ENCODE peak calls at places on chromosomes 11 and 22, in nine cellular contexts. B, V, I, N, C, U, T, Y and R are unnamed samples.

GRCh38 chr11:67118059-67118766 is 850 bp upstream of the KDM2A start:
- DNase-seq in B (peak), V (peak), I (peak), N (no peak), C (peak), U (peak), T (peak), Y (peak), R (peak)

GRCh38 chr22:48464246-48464645 is 1363.4 kb downstream of the BRD1 start:
- DNase-seq in B (no peak), V (no peak), I (no peak), N (no peak), C (no peak), U (peak), T (no peak), Y (no peak), R (no peak)

GRCh38 chr22:27609411-27610029 is 192.0 kb downstream of the MN1 start:
- DNase-seq in B (no peak), V (no peak), I (no peak), N (no peak), C (no peak), U (peak), T (no peak), Y (no peak), R (no peak)

GRCh38 chr11:81869337-81870065 is 864.2 kb downstream of the FAM181B start:
- DNase-seq in B (no peak), V (no peak), I (peak), N (no peak), C (no peak), U (peak), T (peak), Y (no peak), R (no peak)

GRCh38 chr11:68010058-68011041 is at the start of gene ALDH3B1:
- DNase-seq in B (peak), V (peak), I (no peak), N (no peak), C (peak), U (peak), T (peak), Y (peak), R (peak)

GRCh38 chr11:83027794-83028193 is 43.9 kb downstream of the RAB30 start:
- DNase-seq in B (no peak), V (no peak), I (no peak), N (no peak), C (no peak), U (no peak), T (no peak), Y (no peak), R (no peak)

GRCh38 chr22:37701121-37701786 is 4.4 kb downstream of the TRIOBP start:
- DNase-seq in B (no peak), V (no peak), I (no peak), N (no peak), C (no peak), U (no peak), T (no peak), Y (no peak), R (peak)

GRCh38 chr11:126101930-126102283 is 39.2 kb upstream of the CDON start:
- DNase-seq in B (no peak), V (no peak), I (no peak), N (no peak), C (no peak), U (no peak), T (no peak), Y (no peak), R (no peak)

GRCh38 chr11:33387996-33388395 is 130.8 kb downstream of the HIPK3 start:
- DNase-seq in B (no peak), V (no peak), I (no peak), N (no peak), C (no peak), U (no peak), T (no peak), Y (no peak), R (no peak)

GRCh38 chr11:1440066-1440465 is 46.5 kb downstream of the MOB2 start:
- DNase-seq in B (no peak), V (no peak), I (no peak), N (no peak), C (no peak), U (no peak), T (no peak), Y (no peak), R (peak)

GRCh38 chr11:3044004-3044403 is 13.2 kb downstream of the CARS1 start:
- DNase-seq in B (no peak), V (no peak), I (no peak), N (no peak), C (no peak), U (peak), T (no peak), Y (no peak), R (no peak)

GRCh38 chr11:57203359-57203758 is 21.6 kb downstream of the LRRC55 start:
- DNase-seq in B (no peak), V (peak), I (no peak), N (no peak), C (peak), U (no peak), T (peak), Y (no peak), R (no peak)

GRCh38 chr22:28139993-28140392 is 220.9 kb upstream of the PITPNB start:
- DNase-seq in B (no peak), V (no peak), I (no peak), N (no peak), C (no peak), U (no peak), T (no peak), Y (no peak), R (no peak)

GRCh38 chr22:49935561-49935960 is 17.1 kb downstream of the CRELD2 start:
- DNase-seq in B (no peak), V (peak), I (no peak), N (no peak), C (peak), U (no peak), T (no peak), Y (no peak), R (no peak)

GRCh38 chr11:125513705-125514265 is 17.7 kb upstream of the FEZ1 start:
- DNase-seq in B (no peak), V (no peak), I (no peak), N (no peak), C (no peak), U (no peak), T (no peak), Y (no peak), R (no peak)

GRCh38 chr11:2579315-2580060 is 120.3 kb downstream of the KCNQ1OT1 start:
- DNase-seq in B (peak), V (peak), I (no peak), N (no peak), C (no peak), U (peak), T (no peak), Y (no peak), R (peak)

GRCh38 chr11:75265851-75266531 is 25.4 kb downstream of the TPBGL start:
- DNase-seq in B (no peak), V (peak), I (no peak), N (no peak), C (no peak), U (peak), T (peak), Y (no peak), R (no peak)

GRCh38 chr22:46547883-46548244 is 10.4 kb upstream of the CELSR1 start:
- DNase-seq in B (no peak), V (no peak), I (no peak), N (no peak), C (no peak), U (peak), T (peak), Y (no peak), R (peak)

GRCh38 chr11:83087035-83087434 is 15.3 kb upstream of the RAB30 start:
- DNase-seq in B (no peak), V (no peak), I (no peak), N (no peak), C (no peak), U (no peak), T (no peak), Y (no peak), R (no peak)

GRCh38 chr22:27045103-27045940 is 387.9 kb downstream of the MIAT start:
- DNase-seq in B (no peak), V (no peak), I (no peak), N (no peak), C (peak), U (no peak), T (no peak), Y (no peak), R (no peak)

GRCh38 chr11:16812274-16812673 is 73.8 kb downstream of the C11orf58 start:
- DNase-seq in B (no peak), V (no peak), I (no peak), N (no peak), C (no peak), U (peak), T (no peak), Y (no peak), R (no peak)

GRCh38 chr11:118608268-118609214 is 1.1 kb downstream of the PHLDB1 start:
- DNase-seq in B (no peak), V (peak), I (no peak), N (no peak), C (no peak), U (peak), T (peak), Y (peak), R (peak)
- TF ChIP-seq POLR2AphosphoS5 in B (peak), V (peak), I (no peak), N (peak), C (no peak), U (peak), T (peak), Y (no peak), R (peak)

DNA sequence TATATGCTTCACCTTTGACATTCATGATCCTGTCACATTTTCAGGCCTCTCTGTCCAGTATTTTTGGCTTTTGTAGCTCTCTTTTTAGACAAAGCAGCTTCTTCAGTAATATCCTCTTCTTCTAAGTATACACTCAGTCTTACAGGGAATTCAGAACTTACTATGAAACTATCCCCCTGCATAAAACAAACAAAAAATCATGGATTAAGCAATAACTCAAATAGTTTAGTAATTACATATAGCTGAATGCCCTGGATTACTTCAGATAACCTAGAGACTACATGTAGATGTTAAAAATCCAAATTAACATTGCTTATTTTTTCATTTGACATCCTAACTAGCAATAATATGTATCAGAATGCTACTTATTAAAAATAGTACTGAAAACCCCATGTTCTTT is 5.2 kb downstream of the TAF1D start:
- DNase-seq in B (no peak), V (no peak), I (no peak), N (no peak), C (no peak), U (no peak), T (no peak), Y (no peak), R (no peak)
- TF ChIP-seq POLR2AphosphoS5 in B (no peak), V (no peak), I (no peak), N (no peak), C (no peak), U (no peak), T (no peak), Y (no peak), R (no peak)

DNA sequence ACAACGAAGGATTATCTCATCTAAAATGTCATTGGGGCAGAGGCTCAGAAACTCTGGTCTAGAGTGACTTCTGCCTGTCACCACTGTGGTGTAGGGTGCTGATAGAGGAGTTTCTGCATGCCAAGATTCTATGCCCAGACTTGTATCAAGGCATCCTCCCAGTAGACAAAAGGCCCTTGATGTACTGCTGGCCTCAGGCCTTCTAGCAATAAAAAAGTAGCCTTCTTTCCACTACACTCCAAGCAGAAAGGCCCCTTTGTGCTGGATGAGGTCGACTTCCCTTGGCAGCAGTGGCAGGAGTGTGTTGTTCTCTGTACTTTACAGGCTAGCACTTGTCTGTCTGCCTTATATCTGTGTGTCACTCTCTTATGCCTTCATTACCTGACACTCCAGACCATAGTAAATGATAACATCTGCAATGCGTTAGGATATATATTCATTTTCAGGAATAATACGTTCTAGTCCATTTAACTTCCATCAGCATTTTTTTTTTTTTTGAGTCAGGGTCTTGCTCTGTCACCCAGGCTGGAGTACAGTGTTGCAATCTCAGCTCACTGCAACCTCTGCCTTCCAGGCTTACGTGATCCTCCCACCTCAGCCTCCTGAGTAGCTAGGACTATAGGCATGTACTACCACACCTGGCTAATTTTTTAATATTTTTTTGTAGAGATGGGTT is 49.5 kb upstream of the RRM1 start:
- DNase-seq in B (no peak), V (no peak), I (no peak), N (no peak), C (no peak), U (no peak), T (no peak), Y (no peak), R (no peak)
- TF ChIP-seq POLR2AphosphoS5 in B (no peak), V (no peak), I (no peak), N (no peak), C (no peak), U (no peak), T (no peak), Y (no peak), R (no peak)

DNA sequence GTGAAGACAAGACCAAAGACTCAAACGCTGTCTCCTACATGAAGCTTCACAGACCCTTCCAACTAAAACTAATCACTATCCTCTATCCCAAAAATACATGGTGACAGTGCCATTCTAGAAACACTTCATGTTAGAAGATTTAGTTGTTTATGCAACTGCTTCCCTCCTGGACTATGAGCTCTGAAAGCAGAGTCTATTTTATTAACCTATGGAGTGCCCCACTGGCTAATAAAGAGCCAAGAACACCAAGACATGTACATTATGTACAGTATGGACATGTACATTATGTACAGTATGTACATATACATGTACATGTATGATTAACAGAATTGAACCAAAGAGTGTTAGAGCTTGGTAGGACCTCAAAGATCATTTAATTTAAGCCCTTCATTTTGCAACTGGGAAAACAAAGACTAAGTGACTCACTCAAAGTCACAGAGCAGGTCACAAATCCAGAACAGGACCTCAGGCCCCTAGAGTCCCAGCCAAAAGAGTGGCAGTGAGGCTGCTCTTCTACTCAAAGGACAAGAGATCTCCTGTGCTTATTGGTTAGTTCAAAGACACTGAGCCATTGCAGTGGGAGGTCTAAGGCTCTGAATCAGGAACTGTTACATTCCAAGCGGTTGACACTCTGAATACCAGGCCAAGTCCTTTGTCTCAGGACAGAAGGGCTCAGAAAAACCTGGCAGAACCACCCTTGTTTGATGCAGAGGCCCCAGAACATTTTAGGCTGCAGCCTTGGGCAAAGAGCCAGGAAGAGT is 103.9 kb downstream of the FAM168A start:
- DNase-seq in B (no peak), V (no peak), I (no peak), N (peak), C (peak), U (no peak), T (no peak), Y (peak), R (no peak)
- TF ChIP-seq POLR2AphosphoS5 in B (no peak), V (no peak), I (no peak), N (no peak), C (no peak), U (no peak), T (no peak), Y (no peak), R (no peak)

GRCh38 chr22:29290061-29290460 is 16.4 kb upstream of the GAS2L1 start:
- DNase-seq in B (no peak), V (no peak), I (no peak), N (no peak), C (no peak), U (no peak), T (no peak), Y (no peak), R (no peak)

GRCh38 chr22:29288837-29289236 is 17.6 kb upstream of the GAS2L1 start:
- DNase-seq in B (no peak), V (no peak), I (no peak), N (no peak), C (no peak), U (no peak), T (no peak), Y (no peak), R (no peak)

GRCh38 chr22:29284196-29284595 is 16.1 kb downstream of the EWSR1 start:
- DNase-seq in B (no peak), V (no peak), I (no peak), N (no peak), C (no peak), U (no peak), T (no peak), Y (no peak), R (no peak)
- TF ChIP-seq POLR2AphosphoS5 in B (no peak), V (no peak), I (no peak), N (no peak), C (no peak), U (no peak), T (no peak), Y (no peak), R (no peak)

GRCh38 chr22:35997438-35997837 is 31.2 kb downstream of the RBFOX2 start:
- DNase-seq in B (no peak), V (no peak), I (no peak), N (no peak), C (no peak), U (no peak), T (no peak), Y (no peak), R (no peak)
- TF ChIP-seq POLR2AphosphoS5 in B (no peak), V (no peak), I (no peak), N (no peak), C (no peak), U (no peak), T (no peak), Y (no peak), R (no peak)

GRCh38 chr22:38754247-38755154 is 1.3 kb downstream of the SUN2 start:
- DNase-seq in B (peak), V (no peak), I (no peak), N (no peak), C (peak), U (no peak), T (peak), Y (peak), R (no peak)

GRCh38 chr22:38753894-38754246 is 1.9 kb downstream of the SUN2 start:
- DNase-seq in B (no peak), V (no peak), I (no peak), N (no peak), C (no peak), U (no peak), T (no peak), Y (no peak), R (no peak)

GRCh38 chr22:38755911-38756532 is at the start of gene SUN2:
- DNase-seq in B (peak), V (peak), I (peak), N (no peak), C (peak), U (peak), T (peak), Y (peak), R (peak)

GRCh38 chr22:38756631-38757463 is 1.0 kb upstream of the SUN2 start:
- DNase-seq in B (no peak), V (no peak), I (no peak), N (no peak), C (no peak), U (peak), T (peak), Y (no peak), R (no peak)

DNA sequence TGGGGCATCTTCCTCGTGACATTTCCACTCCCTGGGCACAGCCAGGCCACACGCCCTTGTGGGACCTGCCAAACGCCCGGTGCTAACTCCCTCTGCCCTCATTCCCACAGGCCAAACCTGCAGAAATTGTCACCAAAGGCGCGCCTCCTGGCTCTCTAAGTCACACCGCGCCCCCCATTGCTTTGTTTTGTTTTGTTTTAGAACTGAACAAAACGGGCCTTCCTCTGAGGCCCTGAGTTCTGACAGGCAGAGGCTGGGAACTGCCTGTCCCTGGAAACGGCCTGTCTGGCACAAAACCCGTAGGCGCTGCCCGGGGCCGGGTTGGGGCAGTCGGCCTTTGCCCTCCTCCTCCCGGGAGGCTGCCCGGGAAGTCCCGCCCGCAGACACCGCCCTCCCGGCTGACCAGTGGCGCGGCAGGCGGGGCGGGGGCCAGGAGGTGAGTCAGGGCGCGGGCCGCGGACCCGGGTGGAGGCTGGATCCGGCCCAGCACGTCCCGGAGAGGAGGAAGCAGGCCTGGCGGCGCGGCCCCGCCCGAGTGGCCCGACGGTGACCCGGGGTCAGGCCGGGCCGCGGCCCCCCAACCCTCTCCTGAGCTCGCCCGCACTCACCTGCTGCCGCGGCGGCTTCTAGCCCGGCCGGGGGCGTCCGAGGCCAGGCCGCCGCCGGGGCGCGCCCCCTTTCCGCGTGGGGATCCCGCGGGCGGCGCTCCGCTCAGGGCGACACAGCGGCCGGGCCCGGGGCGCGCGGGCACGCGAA is 465 bp downstream of the SUN2 start:
- DNase-seq in B (peak), V (peak), I (no peak), N (no peak), C (peak), U (peak), T (peak), Y (peak), R (peak)
- TF ChIP-seq POLR2AphosphoS5 in B (peak), V (no peak), I (no peak), N (no peak), C (no peak), U (peak), T (peak), Y (no peak), R (peak)